ENCODE peak calls at places on chromosomes 16 and 17, in seven cellular contexts. One of them, this sample, is unnamed.

GRCh38 chr16:1601489-1601888 is 10.4 kb downstream of the IFT140 start:
- DNase-seq in posterior cingulate gyrus: no peak
- DNase-seq in EH: no peak
- DNase-seq in epithelial cell of esophagus: no peak
- DNase-seq in CD4-positive, alpha-beta T cell: no peak
- DNase-seq in EL: no peak
- DNase-seq in retina: no peak
- DNase-seq in this sample: no peak

GRCh38 chr17:78541488-78542237 is 35.5 kb downstream of the DNAH17 start:
- DNase-seq in EL: peak; percentile 8
- DNase-seq in retina: no peak
- DNase-seq in posterior cingulate gyrus: no peak
- DNase-seq in CD4-positive, alpha-beta T cell: no peak
- DNase-seq in epithelial cell of esophagus: peak; percentile 56
- DNase-seq in EH: peak; percentile 17
- DNase-seq in this sample: peak; percentile 24

GRCh38 chr17:21194210-21194609 is 19.8 kb downstream of the TMEM11 start:
- DNase-seq in EH: no peak
- DNase-seq in CD4-positive, alpha-beta T cell: no peak
- DNase-seq in EL: no peak
- DNase-seq in posterior cingulate gyrus: no peak
- DNase-seq in epithelial cell of esophagus: no peak
- DNase-seq in retina: no peak
- DNase-seq in this sample: no peak

GRCh38 chr16:84043486-84044107 is 1.0 kb upstream of the SLC38A8 start:
- DNase-seq in retina: peak; percentile 48
- DNase-seq in posterior cingulate gyrus: no peak
- DNase-seq in CD4-positive, alpha-beta T cell: no peak
- DNase-seq in EL: no peak
- DNase-seq in epithelial cell of esophagus: peak; percentile 14
- DNase-seq in EH: no peak
- DNase-seq in this sample: peak; percentile 92

GRCh38 chr17:7476474-7476873 is 3.0 kb downstream of the ZBTB4 start:
- DNase-seq in retina: no peak
- DNase-seq in CD4-positive, alpha-beta T cell: no peak
- DNase-seq in EH: peak; percentile 61
- DNase-seq in epithelial cell of esophagus: peak; percentile 93
- DNase-seq in EL: peak; percentile 69
- DNase-seq in posterior cingulate gyrus: no peak
- DNase-seq in this sample: peak; percentile 56

GRCh38 chr16:380837-381787 is 666 bp downstream of the PGAP6 start:
- DNase-seq in EL: no peak
- DNase-seq in CD4-positive, alpha-beta T cell: no peak
- DNase-seq in EH: peak; percentile 29
- DNase-seq in retina: peak; percentile 57
- DNase-seq in posterior cingulate gyrus: no peak
- DNase-seq in epithelial cell of esophagus: no peak
- DNase-seq in this sample: no peak

GRCh38 chr17:6455321-6455705 is 11.1 kb downstream of the PIMREG start:
- DNase-seq in EH: no peak
- DNase-seq in retina: no peak
- DNase-seq in EL: no peak
- DNase-seq in epithelial cell of esophagus: peak; percentile 30
- DNase-seq in CD4-positive, alpha-beta T cell: peak; percentile 44
- DNase-seq in posterior cingulate gyrus: no peak
- DNase-seq in this sample: peak; percentile 67

GRCh38 chr17:7993972-7994589 is 8.3 kb upstream of the GUCY2D start:
- DNase-seq in retina: no peak
- DNase-seq in EH: no peak
- DNase-seq in posterior cingulate gyrus: no peak
- DNase-seq in CD4-positive, alpha-beta T cell: no peak
- DNase-seq in epithelial cell of esophagus: no peak
- DNase-seq in EL: no peak
- DNase-seq in this sample: no peak

GRCh38 chr16:3183445-3184139 is 4.4 kb upstream of the OR1F1 start:
- DNase-seq in retina: peak; percentile 46
- DNase-seq in EL: no peak
- DNase-seq in CD4-positive, alpha-beta T cell: no peak
- DNase-seq in EH: no peak
- DNase-seq in epithelial cell of esophagus: no peak
- DNase-seq in posterior cingulate gyrus: no peak
- DNase-seq in this sample: peak; percentile 82

GRCh38 chr17:79892457-79893236 is 53.4 kb upstream of the CBX4 start:
- DNase-seq in EH: no peak
- DNase-seq in retina: no peak
- DNase-seq in posterior cingulate gyrus: no peak
- DNase-seq in epithelial cell of esophagus: peak; percentile 58
- DNase-seq in CD4-positive, alpha-beta T cell: no peak
- DNase-seq in EL: no peak
- DNase-seq in this sample: no peak

GRCh38 chr17:68460096-68460495 is 2.8 kb upstream of the WIPI1 start:
- DNase-seq in retina: peak; percentile 61
- DNase-seq in CD4-positive, alpha-beta T cell: no peak
- DNase-seq in epithelial cell of esophagus: no peak
- DNase-seq in EL: no peak
- DNase-seq in EH: no peak
- DNase-seq in posterior cingulate gyrus: no peak
- DNase-seq in this sample: no peak

GRCh38 chr17:41065829-41066624 is at the start of gene KRTAP2-4:
- DNase-seq in EH: peak; percentile 96
- DNase-seq in posterior cingulate gyrus: no peak
- DNase-seq in CD4-positive, alpha-beta T cell: no peak
- DNase-seq in EL: peak; percentile 96
- DNase-seq in epithelial cell of esophagus: peak; percentile 96
- DNase-seq in retina: no peak
- DNase-seq in this sample: no peak

GRCh38 chr17:41307647-41308046 is 1.5 kb downstream of the KRTAP16-1 start:
- DNase-seq in EH: peak; percentile 9
- DNase-seq in epithelial cell of esophagus: no peak
- DNase-seq in CD4-positive, alpha-beta T cell: no peak
- DNase-seq in posterior cingulate gyrus: no peak
- DNase-seq in EL: no peak
- DNase-seq in retina: no peak
- DNase-seq in this sample: no peak

GRCh38 chr16:58518083-58518979 is 3.0 kb downstream of the SETD6 start:
- DNase-seq in CD4-positive, alpha-beta T cell: no peak
- DNase-seq in epithelial cell of esophagus: no peak
- DNase-seq in EH: no peak
- DNase-seq in retina: no peak
- DNase-seq in posterior cingulate gyrus: no peak
- DNase-seq in EL: no peak
- DNase-seq in this sample: no peak

GRCh38 chr16:5621826-5622225 is 524.2 kb upstream of the EEF2KMT start:
- DNase-seq in posterior cingulate gyrus: no peak
- DNase-seq in EL: no peak
- DNase-seq in epithelial cell of esophagus: no peak
- DNase-seq in retina: no peak
- DNase-seq in EH: no peak
- DNase-seq in CD4-positive, alpha-beta T cell: no peak
- DNase-seq in this sample: no peak

GRCh38 chr16:74627506-74628220 is 20.7 kb upstream of the GLG1 start:
- DNase-seq in posterior cingulate gyrus: no peak
- DNase-seq in CD4-positive, alpha-beta T cell: no peak
- DNase-seq in EL: no peak
- DNase-seq in EH: peak; percentile 51
- DNase-seq in epithelial cell of esophagus: no peak
- DNase-seq in retina: no peak
- DNase-seq in this sample: no peak

GRCh38 chr16:2769675-2770056 is 7.4 kb downstream of the ELOB start:
- DNase-seq in retina: no peak
- DNase-seq in EH: peak; percentile 23
- DNase-seq in posterior cingulate gyrus: no peak
- DNase-seq in CD4-positive, alpha-beta T cell: no peak
- DNase-seq in epithelial cell of esophagus: peak; percentile 82
- DNase-seq in EL: no peak
- DNase-seq in this sample: no peak

GRCh38 chr17:37500378-37500777 is 10.7 kb downstream of the DUSP14 start:
- DNase-seq in EL: no peak
- DNase-seq in posterior cingulate gyrus: no peak
- DNase-seq in CD4-positive, alpha-beta T cell: no peak
- DNase-seq in epithelial cell of esophagus: no peak
- DNase-seq in retina: no peak
- DNase-seq in EH: no peak
- DNase-seq in this sample: no peak

GRCh38 chr17:1398900-1399299 is 1.1 kb downstream of the YWHAE start:
- DNase-seq in EL: peak; percentile 39
- DNase-seq in retina: no peak
- DNase-seq in posterior cingulate gyrus: no peak
- DNase-seq in epithelial cell of esophagus: peak; percentile 39
- DNase-seq in EH: peak; percentile 55
- DNase-seq in CD4-positive, alpha-beta T cell: peak; percentile 5
- DNase-seq in this sample: no peak